ENCODE peak calls at places on chromosomes 13 and 19, in eight cellular contexts. S is ovary, H is K562, V is body of pancreas, X is IMR-90, B is transverse colon, Q is stomach, N is uterus. A is an unnamed sample.

GRCh38 chr13:67273001-67273400 is 42.9 kb upstream of the PCDH9 start:
- DNase-seq in H (no peak), X (peak; percentile 20), V (no peak), S (no peak), Q (no peak), N (no peak), B (no peak), A (no peak)

GRCh38 chr13:86585826-86586225 is 786.6 kb upstream of the SLITRK6 start:
- DNase-seq in N (no peak), S (no peak), H (no peak), X (peak; percentile 93), Q (no peak), B (peak; percentile 26), V (peak; percentile 64), A (no peak)

GRCh38 chr19:20107301-20107700 is 29.5 kb downstream of the ZNF90 start:
- DNase-seq in S (no peak), X (no peak), Q (no peak), B (no peak), V (no peak), H (no peak), N (no peak), A (no peak)

GRCh38 chr19:39645800-39646411 is 9.8 kb upstream of the LGALS16 start:
- DNase-seq in V (no peak), H (peak; percentile 17), X (peak; percentile 15), S (no peak), B (no peak), N (no peak), Q (no peak), A (peak; percentile 11)

GRCh38 chr13:99307247-99307646 is at the start of gene GPR183:
- DNase-seq in N (no peak), B (no peak), S (no peak), H (no peak), V (no peak), Q (no peak), X (peak; percentile 43), A (peak; percentile 53)

GRCh38 chr13:41995946-41996345 is 35.0 kb upstream of the VWA8 start:
- DNase-seq in B (no peak), V (no peak), S (no peak), N (no peak), Q (no peak), H (peak; percentile 71), X (peak; percentile 75), A (peak; percentile 96)

GRCh38 chr13:107824636-107825035 is 390.7 kb downstream of the LIG4 start:
- DNase-seq in V (no peak), H (no peak), S (no peak), B (no peak), X (no peak), Q (no peak), N (no peak), A (no peak)

GRCh38 chr19:3881272-3882040 is 971 bp downstream of the ATCAY start:
- DNase-seq in B (no peak), Q (no peak), H (no peak), S (no peak), V (no peak), X (no peak), N (no peak), A (no peak)

GRCh38 chr13:40318366-40318765 is 348.1 kb downstream of the FOXO1 start:
- DNase-seq in Q (peak; percentile 66), H (no peak), N (no peak), V (peak; percentile 84), B (peak; percentile 20), X (no peak), S (no peak), A (peak; percentile 10)

GRCh38 chr19:46932346-46932745 is 71.5 kb downstream of the ARHGAP35 start:
- DNase-seq in B (no peak), V (no peak), N (no peak), X (peak; percentile 62), S (no peak), Q (no peak), H (no peak), A (no peak)

GRCh38 chr13:29547135-29547534 is 48.4 kb downstream of the SLC7A1 start:
- DNase-seq in H (no peak), Q (no peak), X (peak; percentile 27), V (no peak), B (no peak), N (no peak), S (no peak), A (no peak)

GRCh38 chr19:30881281-30881680 is 468.0 kb downstream of the TSHZ3 start:
- DNase-seq in V (no peak), H (no peak), Q (no peak), X (no peak), N (no peak), S (no peak), B (no peak), A (no peak)

GRCh38 chr13:61954092-61954491 is 538.4 kb upstream of the PCDH20 start:
- DNase-seq in N (no peak), Q (no peak), H (no peak), S (no peak), V (no peak), B (no peak), X (peak; percentile 0), A (peak; percentile 11)

GRCh38 chr19:1008268-1009042 is 8.2 kb downstream of the GRIN3B start:
- DNase-seq in V (no peak), N (peak; percentile 27), S (no peak), H (no peak), Q (no peak), X (no peak), B (no peak), A (no peak)

GRCh38 chr19:1004803-1005664 is 4.8 kb downstream of the GRIN3B start:
- DNase-seq in X (no peak), B (no peak), H (no peak), N (no peak), Q (no peak), V (no peak), S (no peak), A (no peak)

GRCh38 chr19:1007399-1007745 is 7.2 kb downstream of the GRIN3B start:
- DNase-seq in V (no peak), H (no peak), B (no peak), N (no peak), S (no peak), Q (no peak), X (no peak), A (no peak)

GRCh38 chr19:1007852-1008251 is 7.6 kb downstream of the GRIN3B start:
- DNase-seq in B (no peak), V (no peak), H (no peak), X (no peak), Q (no peak), N (no peak), S (no peak), A (no peak)

DNA sequence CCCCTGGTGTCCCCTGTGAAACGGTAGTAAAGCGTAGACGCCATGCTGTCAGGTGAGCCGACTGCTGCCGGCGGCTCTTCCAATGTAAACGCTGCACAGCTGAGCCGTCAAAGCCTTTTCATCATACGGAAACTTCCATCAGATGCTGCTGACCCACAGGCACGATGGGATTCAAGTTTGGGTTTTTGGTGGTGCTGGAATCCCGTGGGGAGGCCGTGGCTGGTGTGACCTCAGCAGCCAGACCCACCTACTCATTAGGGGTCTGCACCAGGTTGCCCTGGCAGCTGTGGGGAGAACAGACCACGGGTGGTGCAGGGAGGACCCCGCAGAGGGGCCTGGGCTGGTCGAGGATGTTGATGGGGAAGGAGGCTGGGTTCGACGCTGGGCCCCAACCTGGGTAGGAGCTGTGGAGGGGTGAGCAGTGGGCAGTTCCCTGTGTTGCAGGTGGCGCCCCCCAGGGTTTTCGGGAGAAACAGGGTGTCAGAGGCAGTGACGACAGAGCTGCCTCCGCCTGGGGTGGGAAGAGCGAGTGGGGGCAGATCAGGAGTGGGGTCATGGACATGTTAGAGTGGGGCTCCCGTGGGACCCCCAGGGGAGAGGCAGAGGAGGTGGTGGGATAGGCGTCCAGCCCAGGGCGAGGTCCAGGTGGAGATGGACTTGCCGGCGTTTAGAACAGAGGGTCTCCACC is 6.6 kb downstream of the GRIN3B start:
- DNase-seq in N (no peak), B (no peak), X (no peak), Q (no peak), V (no peak), H (no peak), S (no peak), A (no peak)
- TF ChIP-seq POLR2A in N (no peak), B (no peak), X (no peak), Q (no peak), V (no peak), H (no peak), S (no peak), A (no peak)

GRCh38 chr19:29532956-29533355 is 7.2 kb downstream of the VSTM2B start:
- DNase-seq in X (no peak), N (no peak), H (no peak), B (no peak), Q (peak; percentile 14), S (no peak), V (no peak), A (no peak)

GRCh38 chr19:29532097-29532496 is 6.3 kb downstream of the VSTM2B start:
- DNase-seq in V (no peak), X (no peak), B (no peak), N (no peak), H (no peak), S (no peak), Q (peak; percentile 0), A (no peak)

GRCh38 chr19:29529646-29530548 is 4.1 kb downstream of the VSTM2B start:
- DNase-seq in S (no peak), Q (no peak), V (no peak), N (no peak), X (no peak), H (no peak), B (no peak), A (no peak)

GRCh38 chr19:29530549-29531457 is 5.0 kb downstream of the VSTM2B start:
- DNase-seq in B (no peak), Q (no peak), V (no peak), X (no peak), H (no peak), S (no peak), N (no peak), A (no peak)

DNA sequence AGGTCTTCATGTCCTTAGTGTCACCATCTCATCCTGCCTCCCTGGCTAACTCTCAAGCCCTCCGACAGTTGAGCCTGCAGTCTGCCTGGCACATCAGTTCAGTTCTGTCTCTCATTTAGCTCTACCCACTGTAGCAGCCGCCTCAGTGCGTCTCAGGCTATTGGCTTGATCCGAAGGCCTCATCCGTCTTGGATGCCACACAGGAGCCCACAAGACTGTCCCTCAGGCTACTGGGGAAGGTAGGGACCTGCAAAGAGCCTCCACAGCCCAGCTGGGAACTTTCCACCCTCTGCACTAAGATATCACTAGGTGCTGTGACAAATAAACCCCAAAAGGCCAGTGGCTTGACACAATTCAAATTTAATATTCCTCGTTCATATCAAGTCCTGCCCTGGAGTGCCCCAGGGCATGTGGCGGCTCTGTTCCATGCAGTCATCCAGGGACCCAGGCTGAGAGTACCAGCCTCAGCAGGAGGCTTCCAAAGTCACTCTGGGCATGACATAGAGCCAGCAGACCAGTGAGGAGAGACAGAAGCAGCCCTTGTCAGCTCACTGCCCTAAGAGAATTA is 5.7 kb downstream of the VSTM2B start:
- DNase-seq in N (no peak), V (no peak), B (no peak), S (no peak), X (no peak), Q (no peak), H (no peak), A (no peak)
- TF ChIP-seq POLR2A in N (no peak), V (no peak), B (no peak), S (no peak), X (no peak), Q (no peak), H (no peak), A (no peak)

GRCh38 chr13:24128962-24129361 is 31.6 kb upstream of the SPATA13 start:
- DNase-seq in N (no peak), V (no peak), X (no peak), H (no peak), Q (no peak), S (no peak), B (no peak), A (no peak)
- TF ChIP-seq POLR2A in N (no peak), V (no peak), X (no peak), H (no peak), Q (no peak), S (no peak), B (no peak), A (no peak)

GRCh38 chr19:45091031-45091918 is 1.7 kb upstream of the PPP1R37 start:
- DNase-seq in S (peak; percentile 99), Q (peak; percentile 99), V (peak; percentile 99), N (peak; percentile 97), B (peak; percentile 99), X (peak; percentile 99), H (peak; percentile 61), A (peak; percentile 99)
- TF ChIP-seq POLR2A in S (no peak), Q (no peak), V (peak; percentile 64), N (no peak), B (peak; percentile 67), X (no peak), H (peak; percentile 34), A (peak; percentile 66)